ENCODE peak calls at places on chromosomes 16 and 17, in four cellular contexts. A, L, P and Y are unnamed samples.

GRCh38 chr16:85682516-85682915 is 6.2 kb downstream of the GINS2 start:
- DNase-seq in P (no peak), L (no peak), A (no peak), Y (no peak)

GRCh38 chr16:4696905-4697866 is 3.8 kb downstream of the NUDT16L1 start:
- DNase-seq in L (no peak), P (no peak), A (no peak), Y (no peak)

GRCh38 chr17:38344127-38344745 is 480 bp upstream of the GPR179 start:
- DNase-seq in L (no peak), P (no peak), A (no peak), Y (no peak)

GRCh38 chr17:68533887-68534700 is 21.9 kb downstream of the PRKAR1A start:
- DNase-seq in P (no peak), L (peak), A (peak), Y (no peak)

GRCh38 chr16:19086322-19087199 is 19.1 kb downstream of the COQ7 start:
- DNase-seq in A (peak), L (peak), P (peak), Y (peak)

GRCh38 chr17:82361885-82362633 is 3.0 kb downstream of the TEX19 start:
- DNase-seq in A (no peak), P (no peak), L (no peak), Y (no peak)

GRCh38 chr16:5738586-5738985 is 641.0 kb upstream of the EEF2KMT start:
- DNase-seq in A (no peak), P (no peak), L (no peak), Y (no peak)

GRCh38 chr17:63488851-63489250 is 12.0 kb downstream of the ACE start:
- DNase-seq in A (no peak), P (no peak), L (no peak), Y (no peak)

GRCh38 chr17:77706938-77707337 is 251.6 kb upstream of the TNRC6C start:
- DNase-seq in L (no peak), P (no peak), A (no peak), Y (no peak)

GRCh38 chr17:20095366-20096080 is 86.4 kb downstream of the SPECC1 start:
- DNase-seq in P (peak), L (peak), A (peak), Y (no peak)

GRCh38 chr17:19539841-19540311 is 6.2 kb downstream of the SLC47A1 start:
- DNase-seq in P (no peak), L (no peak), A (no peak), Y (no peak)

GRCh38 chr17:8911205-8911604 is 43.7 kb upstream of the PIK3R6 start:
- DNase-seq in A (no peak), P (no peak), L (no peak), Y (no peak)

GRCh38 chr16:77956231-77956630 is 66.1 kb upstream of the CLEC3A start:
- DNase-seq in L (no peak), A (no peak), P (no peak), Y (no peak)

GRCh38 chr16:89094252-89094901 is 725 bp downstream of the ACSF3 start:
- DNase-seq in L (peak), P (no peak), A (peak), Y (no peak)

GRCh38 chr17:55699178-55699865 is 23.3 kb downstream of the TMEM100 start:
- DNase-seq in P (no peak), L (no peak), A (peak), Y (no peak)

GRCh38 chr16:3084969-3085670 is 14.0 kb downstream of the ZSCAN10 start:
- DNase-seq in P (no peak), L (no peak), A (no peak), Y (no peak)

GRCh38 chr17:66190738-66191606 is 961 bp downstream of the CEP112 start:
- DNase-seq in P (no peak), L (peak), A (peak), Y (no peak)

GRCh38 chr16:84090212-84090611 is 26.5 kb downstream of the MBTPS1 start:
- DNase-seq in A (no peak), P (no peak), L (no peak), Y (no peak)

GRCh38 chr17:45004388-45004787 is 36.3 kb upstream of the C1QL1 start:
- DNase-seq in A (no peak), P (no peak), L (no peak), Y (no peak)

GRCh38 chr16:74773431-74774222 is 993 bp downstream of the FA2H start:
- DNase-seq in L (no peak), P (no peak), A (peak), Y (no peak)

GRCh38 chr16:50666658-50667496 is 14.2 kb downstream of the SNX20 start:
- DNase-seq in L (no peak), P (no peak), A (no peak), Y (no peak)

GRCh38 chr17:78258323-78259229 is 27.1 kb downstream of the TMEM235 start:
- DNase-seq in A (no peak), L (peak), P (peak), Y (no peak)

GRCh38 chr17:12618557-12618956 is 47.1 kb upstream of the MYOCD start:
- DNase-seq in L (peak), A (no peak), P (no peak), Y (no peak)

GRCh38 chr17:48023408-48024148 is 14.0 kb downstream of the COPZ2 start:
- DNase-seq in P (peak), A (peak), L (peak), Y (no peak)

GRCh38 chr16:11752856-11753255 is 10.2 kb upstream of the TXNDC11 start:
- DNase-seq in L (no peak), A (no peak), P (no peak), Y (no peak)

GRCh38 chr16:73010150-73010676 is 37.7 kb downstream of the ZFHX3 start:
- DNase-seq in P (no peak), A (peak), L (no peak), Y (no peak)

GRCh38 chr17:27378482-27379200 is 77.6 kb upstream of the KSR1 start:
- DNase-seq in A (no peak), P (no peak), L (no peak), Y (no peak)

GRCh38 chr16:20910781-20911321 is 10.3 kb downstream of the LYRM1 start:
- DNase-seq in A (peak), P (no peak), L (peak), Y (peak)

GRCh38 chr17:181213-182163 is at the start of gene DOC2B:
- DNase-seq in A (peak), P (peak), L (no peak), Y (no peak)

GRCh38 chr17:77942111-77942988 is 16.2 kb upstream of the TNRC6C start:
- DNase-seq in P (peak), A (no peak), L (no peak), Y (no peak)

GRCh38 chr16:10180771-10181163 is 1.5 kb downstream of the GRIN2A start:
- DNase-seq in P (peak), A (no peak), L (no peak), Y (no peak)

GRCh38 chr16:11706180-11706742 is 36.4 kb downstream of the TXNDC11 start:
- DNase-seq in P (peak), A (no peak), L (peak), Y (no peak)

GRCh38 chr17:73196500-73196899 is 3.6 kb downstream of the COG1 start:
- DNase-seq in P (peak), L (peak), A (no peak), Y (no peak)

GRCh38 chr16:27526169-27526568 is 23.5 kb downstream of the GTF3C1 start:
- DNase-seq in A (no peak), P (peak), L (peak), Y (no peak)

GRCh38 chr17:79836952-79837887 is 2.0 kb downstream of the CBX4 start:
- DNase-seq in L (peak), P (peak), A (peak), Y (no peak)

GRCh38 chr16:67528222-67528869 is at the start of gene RIPOR1:
- DNase-seq in P (peak), A (peak), L (no peak), Y (no peak)

GRCh38 chr16:49168146-49168545 is 113.5 kb downstream of the CBLN1 start:
- DNase-seq in P (no peak), A (no peak), L (no peak), Y (no peak)

GRCh38 chr17:55348749-55349354 is 72.8 kb downstream of the MMD start:
- DNase-seq in L (peak), P (peak), A (peak), Y (no peak)

DNA sequence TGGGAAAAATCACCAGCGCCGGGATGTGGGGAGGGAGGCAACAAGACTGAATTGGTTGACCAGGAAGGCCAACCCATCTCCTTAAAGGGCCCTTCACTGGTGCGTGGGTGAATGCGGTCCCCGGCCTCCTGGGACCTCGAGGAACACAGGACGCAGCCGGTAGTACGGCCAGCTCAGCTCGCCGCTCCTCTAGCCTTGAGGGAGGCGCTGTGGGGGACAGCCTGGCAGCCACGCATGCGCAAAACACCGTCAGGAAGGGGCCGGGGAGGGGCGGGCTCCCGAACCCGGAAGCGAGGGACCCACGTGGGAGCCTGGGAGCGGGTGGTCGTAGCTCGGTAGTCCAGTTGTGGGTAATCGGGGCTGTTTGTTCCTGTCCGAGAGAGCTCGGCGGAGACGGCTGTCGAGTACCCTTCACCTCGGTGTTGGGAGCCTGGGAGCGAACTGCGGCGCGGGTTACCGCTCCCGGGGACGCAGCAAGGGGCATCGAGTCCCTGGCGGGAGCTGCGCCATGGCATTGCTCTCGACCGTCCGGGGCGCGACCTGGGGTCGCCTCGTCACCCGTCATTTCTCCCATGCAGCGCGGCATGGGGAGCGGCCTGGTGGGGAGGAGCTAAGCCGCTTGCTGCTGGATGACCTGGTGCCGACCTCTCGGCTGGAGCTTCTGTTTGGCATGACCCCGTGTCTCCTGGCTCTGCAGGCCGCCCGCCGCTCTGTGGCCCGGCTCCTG is at the start of gene MRM1:
- DNase-seq in A (peak), L (peak), P (peak), Y (peak)
- TF ChIP-seq CTCF in A (no peak), L (no peak), P (no peak), Y (peak)

GRCh38 chr16:31130336-31130812 is 5.2 kb downstream of the PRSS8 start:
- DNase-seq in P (peak), L (no peak), A (no peak), Y (no peak)

GRCh38 chr16:31130899-31131298 is 4.6 kb downstream of the PRSS8 start:
- DNase-seq in A (peak), L (no peak), P (no peak), Y (no peak)

GRCh38 chr16:31129568-31130335 is 5.8 kb downstream of the PRSS8 start:
- DNase-seq in P (peak), A (no peak), L (no peak), Y (no peak)

GRCh38 chr16:31127182-31127581 is 8.3 kb downstream of the PRSS8 start:
- DNase-seq in A (no peak), P (no peak), L (no peak), Y (no peak)

GRCh38 chr16:31128711-31129567 is 6.6 kb downstream of the PRSS8 start:
- DNase-seq in P (peak), L (no peak), A (peak), Y (no peak)
- H3K4me3 ChIP-seq in P (no peak), L (no peak), A (no peak), Y (no peak)

DNA sequence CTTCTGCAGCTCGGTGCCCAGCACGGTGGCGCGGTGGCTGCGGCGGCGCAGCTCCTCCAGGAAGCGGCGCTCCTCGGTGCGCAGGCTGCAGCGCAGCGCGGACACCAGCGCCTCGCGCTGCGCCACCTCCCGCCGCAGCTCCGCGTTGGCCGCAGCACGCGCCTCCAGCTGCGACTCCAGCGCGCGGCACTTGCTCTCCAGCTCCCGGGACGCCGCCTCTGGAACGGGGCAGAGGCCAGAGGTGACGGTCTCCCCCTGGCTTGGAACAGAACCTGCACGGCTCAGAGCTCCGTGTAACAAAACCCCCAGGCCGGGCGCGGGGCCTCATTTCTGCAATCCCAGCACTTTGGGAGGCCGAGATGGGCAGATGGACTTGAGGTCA is 13.2 kb upstream of the CLUH start:
- DNase-seq in P (peak), A (peak), L (peak), Y (no peak)
- TF ChIP-seq CTCF in P (no peak), A (no peak), L (no peak), Y (no peak)

GRCh38 chr17:42673266-42673884 is 3.4 kb downstream of the PLEKHH3 start:
- DNase-seq in L (no peak), P (no peak), A (no peak), Y (no peak)
- H3K4me3 ChIP-seq in L (no peak), P (peak), A (no peak), Y (no peak)